ENCODE peak calls at places on chromosomes 5 and 9, in nine cellular contexts. O is stomach, K is omental fat pad, S is T-helper 1 cell, W is astrocyte of the hippocampus, U is fibroblast of pulmonary artery, B is AML-193, X is iPS-NIHi11, H is HCT116. L is an unnamed sample.

GRCh38 chr5:181173420-181174342 is 26.3 kb downstream of the OR2V2 start:
- DNase-seq in W (peak; percentile 42), H (peak; percentile 86), S (no peak), X (no peak), U (peak; percentile 43), O (no peak), B (no peak), K (no peak), L (peak; percentile 75)

GRCh38 chr9:20786807-20787206 is 102.7 kb downstream of the FOCAD start:
- DNase-seq in S (no peak), H (no peak), X (no peak), W (no peak), U (no peak), O (no peak), K (no peak), B (no peak), L (no peak)

GRCh38 chr5:21398511-21398910 is 1410.5 kb upstream of the CDH18 start:
- DNase-seq in S (no peak), U (no peak), H (no peak), B (no peak), W (no peak), K (no peak), O (no peak), X (no peak), L (no peak)

GRCh38 chr9:8014987-8015682 is 215.6 kb upstream of the DMAC1 start:
- DNase-seq in O (no peak), H (no peak), U (no peak), K (no peak), W (no peak), X (no peak), B (no peak), S (no peak), L (no peak)

GRCh38 chr9:109734814-109735213 is 45.2 kb upstream of the PALM2AKAP2 start:
- DNase-seq in U (no peak), W (no peak), H (no peak), X (no peak), O (no peak), B (no peak), S (no peak), K (no peak), L (no peak)

GRCh38 chr9:121945281-121945680 is 147.8 kb downstream of the TTLL11 start:
- DNase-seq in S (no peak), O (no peak), B (no peak), H (no peak), U (no peak), W (no peak), X (no peak), K (no peak), L (no peak)

GRCh38 chr9:120291050-120291449 is 288.9 kb downstream of the CDK5RAP2 start:
- DNase-seq in B (no peak), S (no peak), X (no peak), H (no peak), K (no peak), W (no peak), U (no peak), O (no peak), L (no peak)

GRCh38 chr5:135072357-135073247 is 38.6 kb upstream of the PITX1 start:
- DNase-seq in S (no peak), B (no peak), H (no peak), W (no peak), O (no peak), K (no peak), U (no peak), X (peak; percentile 56), L (no peak)

GRCh38 chr5:139650031-139650688 is 2.0 kb downstream of the CXXC5 start:
- DNase-seq in S (no peak), O (peak; percentile 56), K (no peak), W (peak; percentile 71), U (no peak), B (no peak), H (no peak), X (no peak), L (peak; percentile 61)

GRCh38 chr9:137784046-137784445 is 93.5 kb upstream of the CACNA1B start:
- DNase-seq in U (no peak), X (peak; percentile 67), B (no peak), H (no peak), O (no peak), K (no peak), S (no peak), W (no peak), L (no peak)

GRCh38 chr9:87662808-87663528 is 63.0 kb upstream of the CTSL start:
- DNase-seq in K (peak; percentile 73), S (no peak), O (peak; percentile 81), B (peak; percentile 33), X (peak; percentile 90), U (peak; percentile 77), H (peak; percentile 51), W (peak; percentile 89), L (peak; percentile 78)

GRCh38 chr5:34682926-34683623 is 26.9 kb downstream of the RAI14 start:
- DNase-seq in H (peak; percentile 16), U (peak; percentile 33), B (no peak), W (peak; percentile 63), X (no peak), S (no peak), O (peak; percentile 56), K (no peak), L (no peak)

GRCh38 chr9:16316911-16317817 is 553.3 kb downstream of the BNC2 start:
- DNase-seq in U (no peak), X (no peak), O (no peak), K (no peak), B (no peak), S (no peak), H (no peak), W (no peak), L (no peak)

GRCh38 chr5:54946306-54946705 is 39.1 kb downstream of the ESM1 start:
- DNase-seq in S (no peak), H (no peak), X (no peak), B (no peak), U (no peak), K (no peak), W (no peak), O (no peak), L (no peak)

GRCh38 chr5:43121565-43122484 is 1.1 kb downstream of the ZNF131 start:
- DNase-seq in W (peak; percentile 48), O (no peak), H (no peak), X (peak; percentile 11), B (peak; percentile 60), K (no peak), S (no peak), U (peak; percentile 62), L (no peak)

GRCh38 chr9:96565684-96566360 is 53.8 kb downstream of the CDC14B start:
- DNase-seq in S (no peak), B (no peak), O (no peak), W (peak; percentile 36), H (no peak), X (no peak), U (no peak), K (no peak), L (no peak)

GRCh38 chr9:21919377-21920362 is 74.5 kb downstream of the CDKN2A start:
- DNase-seq in O (no peak), S (no peak), H (peak; percentile 37), W (peak; percentile 47), K (no peak), B (peak; percentile 15), U (peak; percentile 84), X (no peak), L (no peak)

GRCh38 chr5:45696206-45696836 is at the start of gene HCN1:
- DNase-seq in S (no peak), U (peak; percentile 72), K (peak; percentile 31), O (peak; percentile 60), W (peak; percentile 94), X (peak; percentile 76), B (no peak), H (no peak), L (peak; percentile 62)

GRCh38 chr5:56479701-56480304 is 246.7 kb upstream of the ANKRD55 start:
- DNase-seq in X (no peak), O (no peak), H (no peak), B (no peak), W (peak; percentile 27), S (no peak), U (no peak), K (no peak), L (peak; percentile 14)

GRCh38 chr5:10036136-10036535 is 213.6 kb downstream of the ATPSCKMT start:
- DNase-seq in B (no peak), H (no peak), W (no peak), K (no peak), U (peak; percentile 67), S (no peak), O (no peak), X (no peak), L (no peak)

GRCh38 chr5:115594343-115595047 is 7.8 kb downstream of the TICAM2 start:
- DNase-seq in W (peak; percentile 51), O (no peak), U (peak; percentile 46), H (no peak), K (no peak), S (no peak), X (no peak), B (no peak), L (no peak)

GRCh38 chr5:127813633-127814171 is 110.5 kb downstream of the CCDC192 start:
- DNase-seq in U (peak; percentile 82), W (peak; percentile 47), S (no peak), H (no peak), O (no peak), B (no peak), X (no peak), K (no peak), L (no peak)

GRCh38 chr5:40680741-40681350 is 1.1 kb downstream of the PTGER4 start:
- DNase-seq in X (peak; percentile 37), B (peak; percentile 40), U (no peak), S (peak; percentile 34), H (no peak), O (no peak), W (peak; percentile 28), K (no peak), L (peak; percentile 56)

GRCh38 chr5:35789732-35790461 is 66.8 kb upstream of the IL7R start:
- DNase-seq in K (no peak), O (no peak), W (no peak), U (no peak), S (no peak), B (no peak), H (no peak), X (no peak), L (no peak)

GRCh38 chr5:95673076-95673475 is 9.7 kb downstream of the SPATA9 start:
- DNase-seq in X (no peak), H (no peak), W (no peak), O (no peak), K (no peak), S (no peak), U (peak; percentile 55), B (no peak), L (no peak)

GRCh38 chr5:155004138-155004744 is 9.3 kb upstream of the KIF4B start:
- DNase-seq in K (no peak), B (peak; percentile 10), X (no peak), H (peak; percentile 31), S (no peak), O (peak; percentile 27), U (peak; percentile 42), W (no peak), L (peak; percentile 39)

GRCh38 chr9:110814159-110814558 is 145.6 kb downstream of the MUSK start:
- DNase-seq in X (no peak), U (no peak), W (no peak), B (no peak), H (no peak), O (no peak), K (no peak), S (no peak), L (no peak)

L was measured in stimulated activated naive CD8-positive, alpha-beta T cell treated with anti-CD3 and anti-CD28 coated beads, Interleukin-15, Interleukin-2, amounts not matched to agents 100 U/mL and 50 U/mL, for 24 hours.